ENCODE peak calls at places on chromosomes 11 and 22, in seven cellular contexts. N is T-helper 2 cell; Z is uterus; E is NCI-H460; K is hypothalamus; U is effector memory CD4-positive, alpha-beta T cell; Q is H9. F is an unnamed sample.

GRCh38 chr11:43788394-43788793 is 92.2 kb upstream of the ALKBH3 start:
- DNase-seq in N (no peak), Z (no peak), E (no peak), K (no peak), U (no peak), Q (no peak), F (peak)

GRCh38 chr11:100546714-100547113 is 140.4 kb upstream of the ARHGAP42 start:
- DNase-seq in N (no peak), Z (no peak), E (no peak), K (no peak), U (no peak), Q (no peak), F (no peak)

GRCh38 chr11:9263840-9264380 is 1.2 kb downstream of the DENND5A start:
- DNase-seq in N (no peak), Z (no peak), E (no peak), K (no peak), U (no peak), Q (no peak), F (peak)

GRCh38 chr11:83156150-83156995 is 558 bp upstream of the PCF11 start:
- DNase-seq in N (peak), Z (peak), E (peak), K (peak), U (peak), Q (peak), F (peak)

GRCh38 chr11:79488286-79488685 is 47.5 kb upstream of the TENM4 start:
- DNase-seq in N (no peak), Z (no peak), E (no peak), K (no peak), U (no peak), Q (no peak), F (no peak)

GRCh38 chr22:24695958-24696511 is 78.5 kb downstream of the PIWIL3 start:
- DNase-seq in N (no peak), Z (no peak), E (no peak), K (no peak), U (no peak), Q (peak), F (no peak)

GRCh38 chr22:32793604-32794003 is 7.9 kb upstream of the TIMP3 start:
- DNase-seq in N (no peak), Z (no peak), E (no peak), K (no peak), U (no peak), Q (no peak), F (no peak)

GRCh38 chr11:8149726-8150125 is 19.1 kb downstream of the RIC3 start:
- DNase-seq in N (no peak), Z (no peak), E (no peak), K (no peak), U (no peak), Q (no peak), F (no peak)

F was measured in naive B cell.